ENCODE peak calls at places on chromosome 21, in seven cellular contexts. W is H7, X is GM23248, B is AG04450, A is Peyer's patch, P is ovary, L is trophoblast cell. Y is an unnamed sample. For H3K27me3, the result is how much of the 10 kb centered on the place peaks cover.

GRCh38 chr21:40704141-40704540 is 142.8 kb downstream of the DSCAM start:
- DNase-seq in W (no peak), L (peak), A (no peak), P (no peak), B (no peak), X (no peak), Y (no peak)

GRCh38 chr21:34822957-34823356 is 154.2 kb downstream of the CLIC6 start:
- DNase-seq in B (no peak), W (no peak), P (no peak), A (peak), L (no peak), X (peak), Y (no peak)

GRCh38 chr21:15682977-15683376 is 46.8 kb upstream of the USP25 start:
- DNase-seq in X (peak), W (no peak), B (no peak), L (no peak), P (no peak), A (no peak), Y (no peak)

GRCh38 chr21:18743523-18743922 is 339.9 kb upstream of the TMPRSS15 start:
- DNase-seq in X (no peak), P (no peak), L (peak), W (no peak), B (no peak), A (no peak), Y (no peak)

GRCh38 chr21:31634993-31635392 is 24.5 kb upstream of the SOD1 start:
- DNase-seq in X (no peak), L (no peak), A (no peak), P (no peak), W (no peak), B (no peak), Y (no peak)

GRCh38 chr21:27502801-27503200 is 535.9 kb upstream of the ADAMTS5 start:
- DNase-seq in P (no peak), B (no peak), X (no peak), A (no peak), W (no peak), L (no peak), Y (no peak)

GRCh38 chr21:35476616-35477395 is 427.7 kb upstream of the RUNX1 start:
- DNase-seq in X (peak), B (peak), P (no peak), W (no peak), L (no peak), A (no peak), Y (no peak)

GRCh38 chr21:21631961-21632360 is 633.8 kb downstream of the NCAM2 start:
- DNase-seq in X (peak), P (no peak), W (no peak), L (no peak), A (no peak), B (no peak), Y (no peak)

GRCh38 chr21:42481169-42481568 is 14.9 kb downstream of the RSPH1 start:
- DNase-seq in W (no peak), B (no peak), X (no peak), A (no peak), L (no peak), P (no peak), Y (no peak)

GRCh38 chr21:36976882-36977651 is 10.6 kb upstream of the HLCS start:
- DNase-seq in B (peak), L (peak), P (no peak), X (peak), W (peak), A (peak), Y (peak)

GRCh38 chr21:39647476-39647875 is 34.7 kb downstream of the B3GALT5 start:
- DNase-seq in X (no peak), W (no peak), L (no peak), B (peak), P (no peak), A (no peak), Y (no peak)

GRCh38 chr21:42157606-42158310 is 61.2 kb upstream of the ABCG1 start:
- DNase-seq in B (no peak), P (no peak), L (no peak), X (no peak), W (no peak), A (peak), Y (no peak)

GRCh38 chr21:31354604-31355443 is 10.8 kb upstream of the TIAM1 start:
- DNase-seq in X (peak), W (no peak), A (no peak), P (no peak), L (peak), B (peak), Y (no peak)

GRCh38 chr21:41680444-41681335 is 86.2 kb downstream of the RIPK4 start:
- DNase-seq in A (no peak), B (no peak), P (no peak), W (no peak), X (no peak), L (no peak), Y (no peak)

GRCh38 chr21:16193758-16194606 is 464.2 kb downstream of the USP25 start:
- DNase-seq in L (peak), X (peak), B (peak), W (peak), A (peak), P (peak), Y (peak)

GRCh38 chr21:34221331-34222030 is 142.3 kb upstream of the KCNE2 start:
- DNase-seq in A (no peak), B (no peak), L (peak), W (no peak), P (no peak), X (no peak), Y (no peak)

GRCh38 chr21:42311160-42311559 is 4.0 kb downstream of the TFF3 start:
- DNase-seq in W (peak), P (no peak), X (no peak), B (no peak), L (no peak), A (no peak), Y (no peak)

GRCh38 chr21:36164427-36164784 is 7.8 kb downstream of the DOP1B start:
- DNase-seq in P (no peak), L (no peak), X (no peak), W (no peak), A (no peak), B (no peak), Y (no peak)

GRCh38 chr21:15061284-15061683 is 3.5 kb downstream of the NRIP1 start:
- DNase-seq in W (no peak), X (no peak), A (no peak), P (no peak), B (no peak), L (no peak), Y (no peak)

DNA sequence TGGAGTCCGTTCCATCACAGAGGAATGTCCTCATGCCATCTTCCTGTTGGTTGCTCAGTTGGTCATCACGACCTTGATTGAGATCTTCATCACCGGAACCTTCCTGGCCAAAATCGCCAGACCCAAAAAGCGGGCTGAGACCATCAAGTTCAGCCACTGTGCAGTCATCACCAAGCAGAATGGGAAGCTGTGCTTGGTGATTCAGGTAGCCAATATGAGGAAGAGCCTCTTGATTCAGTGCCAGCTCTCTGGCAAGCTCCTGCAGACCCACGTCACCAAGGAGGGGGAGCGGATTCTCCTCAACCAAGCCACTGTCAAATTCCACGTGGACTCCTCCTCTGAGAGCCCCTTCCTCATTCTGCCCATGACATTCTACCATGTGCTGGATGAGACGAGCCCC is 42.9 kb downstream of the KCNJ15 start:
- DNase-seq in L (no peak), P (no peak), A (no peak), W (no peak), B (no peak), X (no peak), Y (no peak)
- H3K27me3 ChIP-seq in L (under half), P (under half), A (under half), W (under half), B (under half), X (under half), Y (under half)

DNA sequence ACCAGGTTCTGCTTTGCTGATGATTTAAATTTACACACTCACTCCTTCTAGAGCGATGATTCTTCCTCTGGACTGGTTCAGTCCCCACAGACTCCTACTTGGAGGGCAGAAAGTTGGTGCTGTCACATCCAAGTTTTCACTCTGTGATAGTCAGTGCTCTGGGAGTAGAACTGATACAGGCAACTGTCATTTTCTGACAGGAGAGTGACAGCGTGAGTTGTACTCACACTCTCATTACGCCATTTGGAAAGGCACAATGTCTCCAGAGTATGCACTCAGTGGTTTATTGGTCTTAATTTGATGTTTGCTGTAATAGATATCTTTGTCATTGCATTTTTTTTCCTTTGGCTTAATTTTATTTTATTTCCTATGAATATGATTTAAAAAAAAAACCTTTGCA is 96.0 kb downstream of the GRIK1 start:
- DNase-seq in P (no peak), L (no peak), A (no peak), X (no peak), W (no peak), B (no peak), Y (no peak)
- H3K4me3 ChIP-seq in P (no peak), L (no peak), A (no peak), X (no peak), W (no peak), B (no peak), Y (no peak)

GRCh38 chr21:32991299-32991850 is 34.4 kb upstream of the OLIG2 start:
- DNase-seq in W (no peak), X (no peak), A (no peak), L (no peak), B (no peak), P (no peak), Y (no peak)
- H3K27me3 ChIP-seq in W (under half), X (half or more), A (under half), L (under half), B (under half), P (under half), Y (under half)

GRCh38 chr21:25563399-25564116 is 43.7 kb downstream of the MRPL39 start:
- DNase-seq in X (peak), L (no peak), B (no peak), W (no peak), A (peak), P (no peak), Y (no peak)

GRCh38 chr21:25562660-25563059 is 44.6 kb downstream of the MRPL39 start:
- DNase-seq in L (no peak), P (no peak), W (no peak), A (no peak), B (no peak), X (peak), Y (no peak)

GRCh38 chr21:25565272-25566199 is 41.7 kb downstream of the MRPL39 start:
- DNase-seq in A (no peak), L (no peak), P (no peak), X (no peak), B (no peak), W (no peak), Y (no peak)

GRCh38 chr21:25566645-25567044 is 40.6 kb downstream of the MRPL39 start:
- DNase-seq in L (no peak), A (no peak), X (no peak), P (no peak), B (no peak), W (no peak), Y (no peak)

DNA sequence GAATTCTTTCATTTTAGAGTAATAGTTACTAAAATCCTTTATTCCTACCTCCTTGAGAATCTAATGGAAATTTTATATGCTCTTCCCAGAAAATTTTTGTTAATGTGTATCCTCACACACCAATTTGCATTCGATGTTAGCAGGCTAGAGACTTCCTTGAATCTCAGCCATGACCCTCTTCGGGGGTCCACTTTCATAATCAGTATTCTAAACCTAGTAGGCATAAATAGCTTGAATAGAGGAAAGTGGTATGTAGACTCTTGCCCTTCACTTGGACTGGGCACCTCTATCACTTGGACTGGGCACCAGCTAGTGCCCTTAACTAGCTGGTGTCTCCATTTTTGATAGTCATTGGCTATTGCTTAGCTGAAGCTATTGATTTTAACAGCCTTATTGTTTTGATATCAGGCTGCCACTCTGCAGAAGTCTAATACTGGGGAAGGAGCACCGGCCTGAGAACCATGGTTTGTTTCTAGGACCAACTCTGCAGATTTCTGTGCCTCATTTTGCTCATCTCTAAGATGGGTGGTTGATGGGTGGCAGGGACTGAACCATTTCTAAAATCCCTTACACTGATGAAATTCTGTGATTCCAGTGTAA is 42.8 kb downstream of the MRPL39 start:
- DNase-seq in W (no peak), X (no peak), A (no peak), L (no peak), P (no peak), B (no peak), Y (no peak)
- H3K4me3 ChIP-seq in W (no peak), X (no peak), A (no peak), L (no peak), P (no peak), B (peak), Y (peak)

DNA sequence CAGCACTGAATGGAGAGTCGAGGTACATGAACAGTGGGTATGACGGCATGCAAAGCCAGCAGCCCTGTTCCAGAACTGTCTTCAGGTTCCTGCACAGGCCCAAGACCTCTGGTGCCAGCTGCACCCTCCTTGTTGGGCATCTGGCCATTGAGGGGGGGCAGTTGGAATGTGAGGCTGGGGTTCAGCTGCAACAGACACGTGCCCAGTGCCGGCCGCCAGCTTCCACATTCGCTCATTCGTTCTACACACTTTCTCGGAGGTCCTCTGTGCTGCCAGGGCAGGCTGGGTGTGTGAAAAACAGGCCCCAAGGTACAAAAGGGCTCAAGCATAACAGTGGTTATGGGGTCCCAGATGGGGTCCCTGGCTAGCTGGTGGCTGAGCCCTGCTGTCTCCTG is 37.9 kb upstream of the SLC19A1 start:
- DNase-seq in B (no peak), X (no peak), P (no peak), L (no peak), W (no peak), A (peak), Y (no peak)
- H3K27me3 ChIP-seq in B (under half), X (under half), P (under half), L (under half), W (under half), A (under half), Y (under half)